ENCODE peak calls at places on chromosome 2, in five cellular contexts. One of them, this sample, is unnamed.

GRCh38 chr2:100257939-100258338 is 64.4 kb downstream of the LONRF2 start:
- DNase-seq in RKO: no peak
- DNase-seq in naive thymus-derived CD4-positive, alpha-beta T cell: no peak
- DNase-seq in activated CD8-positive, alpha-beta memory T cell treated with anti-CD3 and anti-CD28 coated beads for 48 hours: no peak
- DNase-seq in endothelial cell: no peak
- DNase-seq in this sample: no peak

GRCh38 chr2:1651131-1652066 is 92.9 kb downstream of the PXDN start:
- DNase-seq in RKO: no peak
- DNase-seq in naive thymus-derived CD4-positive, alpha-beta T cell: no peak
- DNase-seq in activated CD8-positive, alpha-beta memory T cell treated with anti-CD3 and anti-CD28 coated beads for 48 hours: no peak
- DNase-seq in endothelial cell: no peak
- DNase-seq in this sample: no peak

GRCh38 chr2:189347540-189347939 is 93.7 kb upstream of the WDR75 start:
- DNase-seq in RKO: peak; percentile 81
- DNase-seq in naive thymus-derived CD4-positive, alpha-beta T cell: peak; percentile 37
- DNase-seq in activated CD8-positive, alpha-beta memory T cell treated with anti-CD3 and anti-CD28 coated beads for 48 hours: no peak
- DNase-seq in endothelial cell: no peak
- DNase-seq in this sample: peak; percentile 90

GRCh38 chr2:152115952-152116351 is 17.1 kb upstream of the CACNB4 start:
- DNase-seq in RKO: peak; percentile 29
- DNase-seq in naive thymus-derived CD4-positive, alpha-beta T cell: no peak
- DNase-seq in activated CD8-positive, alpha-beta memory T cell treated with anti-CD3 and anti-CD28 coated beads for 48 hours: no peak
- DNase-seq in endothelial cell: no peak
- DNase-seq in this sample: no peak

GRCh38 chr2:43605079-43605655 is 9.3 kb upstream of the THADA start:
- DNase-seq in RKO: peak; percentile 84
- DNase-seq in naive thymus-derived CD4-positive, alpha-beta T cell: peak; percentile 10
- DNase-seq in activated CD8-positive, alpha-beta memory T cell treated with anti-CD3 and anti-CD28 coated beads for 48 hours: no peak
- DNase-seq in endothelial cell: peak; percentile 19
- DNase-seq in this sample: peak; percentile 27

GRCh38 chr2:9380702-9381628 is 42.4 kb downstream of the ITGB1BP1 start:
- DNase-seq in RKO: peak; percentile 36
- DNase-seq in naive thymus-derived CD4-positive, alpha-beta T cell: no peak
- DNase-seq in activated CD8-positive, alpha-beta memory T cell treated with anti-CD3 and anti-CD28 coated beads for 48 hours: no peak
- DNase-seq in endothelial cell: no peak
- DNase-seq in this sample: peak; percentile 90

GRCh38 chr2:38146302-38146916 is 70.5 kb upstream of the CYP1B1 start:
- DNase-seq in RKO: no peak
- DNase-seq in naive thymus-derived CD4-positive, alpha-beta T cell: no peak
- DNase-seq in activated CD8-positive, alpha-beta memory T cell treated with anti-CD3 and anti-CD28 coated beads for 48 hours: peak; percentile 16
- DNase-seq in endothelial cell: no peak
- DNase-seq in this sample: peak; percentile 95

GRCh38 chr2:3243804-3244203 is 133.8 kb downstream of the EIPR1 start:
- DNase-seq in RKO: no peak
- DNase-seq in naive thymus-derived CD4-positive, alpha-beta T cell: no peak
- DNase-seq in activated CD8-positive, alpha-beta memory T cell treated with anti-CD3 and anti-CD28 coated beads for 48 hours: no peak
- DNase-seq in endothelial cell: no peak
- DNase-seq in this sample: no peak

GRCh38 chr2:106030287-106031268 is 163.5 kb downstream of the UXS1 start:
- DNase-seq in RKO: no peak
- DNase-seq in naive thymus-derived CD4-positive, alpha-beta T cell: no peak
- DNase-seq in activated CD8-positive, alpha-beta memory T cell treated with anti-CD3 and anti-CD28 coated beads for 48 hours: no peak
- DNase-seq in endothelial cell: no peak
- DNase-seq in this sample: no peak

GRCh38 chr2:69191672-69192071 is 178.7 kb downstream of the ANTXR1 start:
- DNase-seq in RKO: no peak
- DNase-seq in naive thymus-derived CD4-positive, alpha-beta T cell: no peak
- DNase-seq in activated CD8-positive, alpha-beta memory T cell treated with anti-CD3 and anti-CD28 coated beads for 48 hours: no peak
- DNase-seq in endothelial cell: no peak
- DNase-seq in this sample: no peak

GRCh38 chr2:143452817-143453462 is 323.7 kb downstream of the ARHGAP15 start:
- DNase-seq in RKO: no peak
- DNase-seq in naive thymus-derived CD4-positive, alpha-beta T cell: peak; percentile 34
- DNase-seq in activated CD8-positive, alpha-beta memory T cell treated with anti-CD3 and anti-CD28 coated beads for 48 hours: no peak
- DNase-seq in endothelial cell: no peak
- DNase-seq in this sample: no peak

This sample was measured in RCC 7860.